ENCODE peak calls at places on chromosome 17, in ten cellular contexts. B, L, K, H, O, A, I, F, Y and M are unnamed samples.

GRCh38 chr17:78132767-78133178 is 2.2 kb downstream of the TMC8 start:
- DNase-seq in H (no peak), K (no peak), B (no peak), L (no peak), O (no peak), Y (no peak), A (no peak), I (no peak), F (no peak), M (peak; percentile 86)

GRCh38 chr17:77694391-77695363 is 263.8 kb upstream of the TNRC6C start:
- DNase-seq in O (no peak), L (no peak), Y (no peak), B (no peak), K (no peak), I (no peak), A (no peak), F (no peak), H (no peak), M (peak; percentile 68)

GRCh38 chr17:29237476-29238132 is 9.1 kb upstream of the CRYBA1 start:
- DNase-seq in B (peak; percentile 68), O (no peak), A (no peak), K (peak; percentile 83), I (no peak), H (no peak), F (no peak), L (no peak), Y (peak; percentile 81), M (peak; percentile 57)

GRCh38 chr17:82116246-82116645 is 18.2 kb upstream of the FASN start:
- DNase-seq in A (no peak), B (no peak), O (no peak), K (no peak), Y (no peak), I (no peak), H (no peak), F (no peak), L (no peak), M (peak; percentile 5)

GRCh38 chr17:51527230-51527982 is 267.1 kb downstream of the UTP18 start:
- DNase-seq in A (no peak), F (no peak), H (no peak), L (no peak), B (no peak), Y (no peak), I (no peak), K (no peak), O (no peak), M (no peak)

GRCh38 chr17:46785696-46786095 is 32.8 kb downstream of the WNT3 start:
- DNase-seq in K (no peak), L (no peak), Y (peak; percentile 25), A (no peak), I (no peak), B (no peak), H (no peak), F (no peak), O (no peak), M (peak; percentile 53)

GRCh38 chr17:68763551-68763950 is 162.4 kb upstream of the FAM20A start:
- DNase-seq in K (peak; percentile 75), B (peak; percentile 22), A (no peak), F (no peak), I (no peak), L (no peak), Y (peak; percentile 17), O (no peak), H (no peak), M (peak; percentile 60)

GRCh38 chr17:52159159-52159809 is 770 bp upstream of the CA10 start:
- DNase-seq in F (no peak), H (no peak), I (no peak), K (no peak), A (no peak), L (no peak), B (no peak), O (no peak), Y (no peak), M (peak; percentile 18)

GRCh38 chr17:77020973-77021372 is 119.8 kb upstream of the SEC14L1 start:
- DNase-seq in L (no peak), H (no peak), A (no peak), K (no peak), Y (no peak), I (no peak), F (no peak), O (no peak), B (no peak), M (no peak)

GRCh38 chr17:27446569-27447301 is 9.5 kb upstream of the KSR1 start:
- DNase-seq in Y (peak; percentile 87), H (no peak), F (no peak), O (no peak), I (no peak), B (peak; percentile 76), K (peak; percentile 85), A (no peak), L (no peak), M (no peak)

GRCh38 chr17:7314719-7315569 is at the start of gene GPS2:
- DNase-seq in B (peak; percentile 81), Y (peak; percentile 82), F (peak; percentile 95), A (no peak), L (peak; percentile 86), I (peak; percentile 89), H (peak; percentile 92), K (peak; percentile 90), O (peak; percentile 96), M (peak; percentile 99)

GRCh38 chr17:32103476-32104113 is 38.7 kb upstream of the RHOT1 start:
- DNase-seq in O (no peak), K (no peak), F (no peak), I (no peak), B (no peak), H (no peak), Y (peak; percentile 19), L (no peak), A (no peak), M (peak; percentile 81)

GRCh38 chr17:37081287-37081686 is 132.5 kb downstream of the AATF start:
- DNase-seq in Y (no peak), L (no peak), I (no peak), B (no peak), F (no peak), K (no peak), A (peak; percentile 75), O (no peak), H (no peak), M (no peak)

GRCh38 chr17:65698381-65699061 is 137.1 kb upstream of the AXIN2 start:
- DNase-seq in B (no peak), H (no peak), K (peak; percentile 57), O (no peak), F (no peak), Y (peak; percentile 67), L (peak; percentile 10), I (no peak), A (no peak), M (peak; percentile 21)

GRCh38 chr17:9878791-9879525 is 26.1 kb downstream of the RCVRN start:
- DNase-seq in A (no peak), B (peak; percentile 54), F (no peak), L (no peak), K (peak; percentile 39), O (no peak), H (no peak), Y (peak; percentile 63), I (no peak), M (no peak)

GRCh38 chr17:18958611-18959010 is 6.6 kb downstream of the SLC5A10 start:
- DNase-seq in O (no peak), L (no peak), B (no peak), A (no peak), Y (no peak), K (no peak), H (no peak), F (no peak), I (no peak), M (no peak)

GRCh38 chr17:63961355-63962207 is 11.1 kb downstream of the SCN4A start:
- DNase-seq in A (peak; percentile 93), O (peak; percentile 73), F (no peak), I (peak; percentile 24), K (peak; percentile 74), L (peak; percentile 81), H (peak; percentile 82), Y (peak; percentile 53), B (peak; percentile 18), M (peak; percentile 89)

GRCh38 chr17:32881054-32881453 is 4.1 kb upstream of the MYO1D start:
- DNase-seq in F (no peak), O (no peak), B (no peak), H (no peak), Y (peak; percentile 13), A (no peak), I (no peak), L (no peak), K (no peak), M (peak; percentile 58)

GRCh38 chr17:10612957-10613744 is 44.0 kb downstream of the MYH3 start:
- DNase-seq in F (no peak), K (peak; percentile 3), H (no peak), L (no peak), A (no peak), B (no peak), O (no peak), I (no peak), Y (peak; percentile 87), M (peak; percentile 48)

GRCh38 chr17:17391575-17392370 is 85.0 kb upstream of the MED9 start:
- DNase-seq in A (no peak), L (no peak), B (no peak), O (no peak), F (peak; percentile 72), I (peak; percentile 30), Y (no peak), K (no peak), H (no peak), M (peak; percentile 61)

GRCh38 chr17:42674755-42675347 is 1.9 kb downstream of the PLEKHH3 start:
- DNase-seq in B (no peak), F (no peak), Y (no peak), O (no peak), H (no peak), L (no peak), K (peak; percentile 18), A (no peak), I (no peak), M (peak; percentile 94)